ENCODE peak calls at places on chromosome 15, in four cellular contexts. One of them, this sample, is unnamed.

GRCh38 chr15:55407949-55408766 is at the start of the genes CCPG1 and PIERCE2:
- DNase-seq in right lobe of liver: peak; percentile 96
- DNase-seq in sigmoid colon: peak; percentile 95
- DNase-seq in suprapubic skin: peak; percentile 94
- DNase-seq in this sample: peak; percentile 89

GRCh38 chr15:97081666-97082226 is 751.2 kb downstream of the NR2F2 start:
- DNase-seq in right lobe of liver: no peak
- DNase-seq in sigmoid colon: no peak
- DNase-seq in suprapubic skin: no peak
- DNase-seq in this sample: no peak

GRCh38 chr15:89912674-89913396 is at the start of gene ARPIN:
- DNase-seq in sigmoid colon: peak; percentile 82
- DNase-seq in suprapubic skin: peak; percentile 82
- DNase-seq in right lobe of liver: peak; percentile 72
- DNase-seq in this sample: no peak

GRCh38 chr15:64825431-64826294 is at the start of gene PIF1:
- DNase-seq in suprapubic skin: peak; percentile 94
- DNase-seq in sigmoid colon: peak; percentile 96
- DNase-seq in right lobe of liver: peak; percentile 84
- DNase-seq in this sample: peak; percentile 91

GRCh38 chr15:23497710-23498111 is 50.7 kb upstream of the GOLGA6L2 start:
- DNase-seq in sigmoid colon: no peak
- DNase-seq in suprapubic skin: no peak
- DNase-seq in right lobe of liver: no peak
- DNase-seq in this sample: no peak

GRCh38 chr15:96166223-96167200 is 164.0 kb upstream of the NR2F2 start:
- DNase-seq in suprapubic skin: no peak
- DNase-seq in sigmoid colon: no peak
- DNase-seq in right lobe of liver: no peak
- DNase-seq in this sample: no peak

GRCh38 chr15:91941871-91942270 is 88.4 kb downstream of the SLCO3A1 start:
- DNase-seq in suprapubic skin: no peak
- DNase-seq in sigmoid colon: no peak
- DNase-seq in right lobe of liver: no peak
- DNase-seq in this sample: no peak

GRCh38 chr15:24777307-24777706 is 101.7 kb downstream of the NPAP1 start:
- DNase-seq in suprapubic skin: no peak
- DNase-seq in sigmoid colon: no peak
- DNase-seq in right lobe of liver: no peak
- DNase-seq in this sample: no peak

GRCh38 chr15:49492151-49492550 is 69.1 kb downstream of the FGF7 start:
- DNase-seq in sigmoid colon: no peak
- DNase-seq in suprapubic skin: no peak
- DNase-seq in right lobe of liver: no peak
- DNase-seq in this sample: no peak

GRCh38 chr15:52078876-52079700 is 33.5 kb downstream of the BCL2L10 start:
- DNase-seq in right lobe of liver: peak; percentile 89
- DNase-seq in sigmoid colon: peak; percentile 88
- DNase-seq in suprapubic skin: peak; percentile 88
- DNase-seq in this sample: peak; percentile 55

GRCh38 chr15:97728791-97729190 is 231.7 kb upstream of the ARRDC4 start:
- DNase-seq in suprapubic skin: no peak
- DNase-seq in sigmoid colon: no peak
- DNase-seq in right lobe of liver: no peak
- DNase-seq in this sample: no peak

GRCh38 chr15:77874071-77874470 is 203.4 kb downstream of the TBC1D2B start:
- DNase-seq in right lobe of liver: no peak
- DNase-seq in suprapubic skin: no peak
- DNase-seq in sigmoid colon: no peak
- DNase-seq in this sample: no peak

GRCh38 chr15:100131321-100132224 is 210.2 kb downstream of the ADAMTS17 start:
- DNase-seq in suprapubic skin: no peak
- DNase-seq in sigmoid colon: no peak
- DNase-seq in right lobe of liver: peak; percentile 68
- DNase-seq in this sample: peak; percentile 26

GRCh38 chr15:68113273-68113672 is 59.2 kb downstream of the PIAS1 start:
- DNase-seq in suprapubic skin: no peak
- DNase-seq in right lobe of liver: no peak
- DNase-seq in sigmoid colon: no peak
- DNase-seq in this sample: no peak

GRCh38 chr15:78761020-78761419 is 50.2 kb downstream of the ADAMTS7 start:
- DNase-seq in suprapubic skin: no peak
- DNase-seq in sigmoid colon: peak; percentile 49
- DNase-seq in right lobe of liver: peak; percentile 48
- DNase-seq in this sample: peak; percentile 0

GRCh38 chr15:57769266-57769665 is 62.8 kb downstream of the POLR2M start:
- DNase-seq in sigmoid colon: peak; percentile 71
- DNase-seq in suprapubic skin: no peak
- DNase-seq in right lobe of liver: no peak
- DNase-seq in this sample: peak; percentile 24

GRCh38 chr15:91855684-91856553 is 2.4 kb downstream of the SLCO3A1 start:
- DNase-seq in right lobe of liver: no peak
- DNase-seq in sigmoid colon: no peak
- DNase-seq in suprapubic skin: no peak
- DNase-seq in this sample: no peak

GRCh38 chr15:88382482-88382983 is 84.7 kb downstream of the MRPL46 start:
- DNase-seq in sigmoid colon: no peak
- DNase-seq in suprapubic skin: no peak
- DNase-seq in right lobe of liver: no peak
- DNase-seq in this sample: no peak

GRCh38 chr15:66707310-66708160 is 5.5 kb downstream of the SMAD6 start:
- DNase-seq in right lobe of liver: no peak
- DNase-seq in suprapubic skin: no peak
- DNase-seq in sigmoid colon: peak; percentile 75
- DNase-seq in this sample: no peak

GRCh38 chr15:66705277-66705927 is 3.4 kb downstream of the SMAD6 start:
- DNase-seq in suprapubic skin: no peak
- DNase-seq in sigmoid colon: no peak
- DNase-seq in right lobe of liver: no peak
- DNase-seq in this sample: no peak

GRCh38 chr15:66708389-66708788 is 6.4 kb downstream of the SMAD6 start:
- DNase-seq in right lobe of liver: no peak
- DNase-seq in suprapubic skin: no peak
- DNase-seq in sigmoid colon: no peak
- DNase-seq in this sample: no peak

GRCh38 chr15:66706225-66706732 is 4.2 kb downstream of the SMAD6 start:
- DNase-seq in right lobe of liver: peak; percentile 64
- DNase-seq in sigmoid colon: no peak
- DNase-seq in suprapubic skin: no peak
- DNase-seq in this sample: no peak

GRCh38 chr15:66706840-66707239 is 4.8 kb downstream of the SMAD6 start:
- DNase-seq in suprapubic skin: no peak
- DNase-seq in right lobe of liver: no peak
- DNase-seq in sigmoid colon: no peak
- DNase-seq in this sample: no peak
- H3K4me3 ChIP-seq in suprapubic skin: peak overlapping the region; percentile 78
- H3K4me3 ChIP-seq in right lobe of liver: peak overlapping the region; percentile 54
- H3K4me3 ChIP-seq in sigmoid colon: no peak overlapping the region
- H3K4me3 ChIP-seq in this sample: no peak overlapping the region

DNA sequence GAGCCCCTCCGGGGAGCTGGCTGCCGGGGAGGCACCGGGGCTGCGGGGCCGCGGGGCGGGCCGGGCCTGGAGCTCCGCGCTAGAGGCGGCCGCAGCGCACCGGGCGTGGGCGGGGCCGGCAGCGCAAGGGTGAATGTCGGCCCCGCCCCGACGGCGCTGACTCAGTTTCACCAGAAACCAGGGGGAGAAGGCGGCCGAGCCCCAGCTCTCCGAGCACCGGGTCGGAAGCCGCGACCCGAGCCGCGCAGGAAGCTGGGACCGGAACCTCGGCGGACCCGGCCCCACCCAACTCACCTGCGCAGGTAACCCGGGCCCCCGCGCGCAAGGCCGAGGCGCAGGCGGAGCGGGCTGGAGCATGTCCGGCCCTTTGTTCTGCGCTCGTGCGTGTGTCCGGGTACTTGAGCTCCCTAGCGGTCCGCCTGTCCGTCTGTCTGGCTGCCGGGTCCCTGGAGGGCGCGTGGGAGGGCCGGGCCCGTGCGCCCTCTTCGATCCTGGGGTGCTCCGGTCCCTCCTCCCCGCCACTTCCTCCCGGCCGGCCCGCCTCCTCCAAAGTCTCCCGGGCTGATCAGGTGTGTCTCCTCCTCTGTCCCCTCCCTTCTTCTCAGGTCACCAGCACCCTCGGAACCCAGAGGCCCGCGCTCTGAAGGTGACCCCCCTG is at the start of gene SPINT1:
- DNase-seq in sigmoid colon: no peak
- DNase-seq in right lobe of liver: no peak
- DNase-seq in suprapubic skin: no peak
- DNase-seq in this sample: no peak
- TF ChIP-seq POLR2A in sigmoid colon: no peak
- TF ChIP-seq POLR2A in right lobe of liver: no peak
- TF ChIP-seq POLR2A in suprapubic skin: no peak
- TF ChIP-seq POLR2A in this sample: no peak

DNA sequence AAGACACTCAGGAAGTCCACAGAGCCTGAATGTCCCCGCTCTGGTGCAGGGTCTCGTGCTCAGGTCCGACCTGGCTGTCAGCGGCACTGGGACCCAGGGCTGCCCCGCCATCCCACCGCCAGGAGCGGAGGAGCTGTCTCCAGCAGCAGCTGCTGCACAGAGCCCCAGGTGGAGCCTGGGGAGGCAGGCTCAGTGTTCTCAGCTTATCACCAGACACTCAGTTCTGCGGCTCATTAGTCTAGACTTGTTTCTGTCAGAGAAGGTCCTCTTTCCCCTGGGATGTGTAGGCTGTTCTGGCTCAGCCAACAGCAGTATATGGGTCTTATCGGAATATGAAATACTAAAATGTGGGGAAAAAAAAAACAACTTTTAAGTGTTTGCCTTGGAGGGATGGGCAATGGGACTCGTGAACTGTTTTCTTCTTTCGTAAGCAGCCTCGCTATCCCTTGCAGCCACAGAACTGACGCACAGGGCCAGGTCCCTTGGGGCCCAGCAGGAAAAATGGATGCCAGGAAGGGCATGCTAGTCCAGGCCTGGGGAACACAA is 75.9 kb downstream of the KLF13 start:
- DNase-seq in right lobe of liver: no peak
- DNase-seq in suprapubic skin: peak; percentile 84
- DNase-seq in sigmoid colon: peak; percentile 66
- DNase-seq in this sample: no peak
- H3K27ac ChIP-seq in right lobe of liver: no peak overlapping the region
- H3K27ac ChIP-seq in suprapubic skin: peak overlapping the region; percentile 68
- H3K27ac ChIP-seq in sigmoid colon: peak overlapping the region; percentile 40
- H3K27ac ChIP-seq in this sample: peak overlapping the region; percentile 58

DNA sequence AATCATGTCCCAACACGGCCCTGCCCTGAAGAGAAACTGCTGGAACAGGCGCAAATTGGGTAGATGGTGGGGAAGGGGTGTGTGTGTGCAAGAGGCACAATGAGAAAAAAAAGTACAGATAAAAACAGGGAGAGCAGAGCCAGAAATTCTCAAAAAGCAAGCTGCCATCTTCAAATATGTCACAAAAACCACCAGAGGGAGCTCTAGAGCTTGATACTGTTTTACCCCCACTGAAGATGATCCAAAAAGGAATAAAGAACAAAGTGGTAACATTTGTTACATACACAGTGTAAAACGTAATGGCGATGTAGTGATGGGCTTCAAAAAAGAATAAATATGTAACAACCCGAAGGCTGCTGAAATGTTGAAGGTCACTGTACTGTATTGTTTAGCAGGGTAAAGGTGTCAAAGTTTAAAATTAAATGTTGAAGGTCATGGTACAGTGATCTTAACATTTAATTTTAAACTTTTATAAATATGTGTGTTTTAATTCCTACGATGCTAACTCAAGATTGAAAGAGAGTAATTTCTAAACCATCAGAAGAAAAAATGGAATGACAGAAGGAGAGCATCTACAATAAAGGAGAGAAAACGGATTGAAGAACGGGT is 6.0 kb downstream of the SNRPA1 start:
- DNase-seq in sigmoid colon: no peak
- DNase-seq in suprapubic skin: no peak
- DNase-seq in right lobe of liver: no peak
- DNase-seq in this sample: no peak
- H3K4me3 ChIP-seq in sigmoid colon: no peak overlapping the region
- H3K4me3 ChIP-seq in suprapubic skin: no peak overlapping the region
- H3K4me3 ChIP-seq in right lobe of liver: no peak overlapping the region
- H3K4me3 ChIP-seq in this sample: no peak overlapping the region

GRCh38 chr15:70314652-70315051 is 216.9 kb upstream of the TLE3 start:
- DNase-seq in suprapubic skin: no peak
- DNase-seq in sigmoid colon: no peak
- DNase-seq in right lobe of liver: no peak
- DNase-seq in this sample: no peak
- TF ChIP-seq POLR2A in suprapubic skin: no peak
- TF ChIP-seq POLR2A in sigmoid colon: no peak
- TF ChIP-seq POLR2A in right lobe of liver: no peak
- TF ChIP-seq POLR2A in this sample: no peak

GRCh38 chr15:42456971-42457370 is 34.0 kb downstream of the ZNF106 start:
- DNase-seq in sigmoid colon: no peak
- DNase-seq in suprapubic skin: no peak
- DNase-seq in right lobe of liver: no peak
- DNase-seq in this sample: no peak
- H3K27ac ChIP-seq in sigmoid colon: peak overlapping the region; percentile 90
- H3K27ac ChIP-seq in suprapubic skin: peak overlapping the region; percentile 82
- H3K27ac ChIP-seq in right lobe of liver: peak overlapping the region; percentile 22
- H3K27ac ChIP-seq in this sample: peak overlapping the region; percentile 82

This sample was measured in gastrocnemius medialis.